ENCODE peak calls at places on chromosomes 7 and 10, in six cellular contexts. O, T, K, G, B and I are unnamed samples.
A peak's percentile ranks its signal among the peaks of the same experiment; 100 is the strongest.

GRCh38 chr10:26780793-26781601 is 79.8 kb downstream of the ABI1 start:
- DNase-seq in O (peak; percentile 54), T (no peak), K (no peak), G (peak; percentile 96), B (no peak), I (peak; percentile 84)

GRCh38 chr10:3102721-3103410 is 35.5 kb downstream of the PFKP start:
- DNase-seq in O (no peak), T (no peak), K (no peak), G (peak; percentile 39), B (no peak), I (no peak)

GRCh38 chr7:94393251-94393758 is 1.4 kb upstream of the COL1A2 start:
- DNase-seq in O (no peak), T (no peak), K (no peak), G (peak; percentile 65), B (peak; percentile 55), I (no peak)

GRCh38 chr7:157347217-157347904 is 10.6 kb downstream of the DNAJB6 start:
- DNase-seq in O (peak; percentile 33), T (no peak), K (no peak), G (peak; percentile 98), B (peak; percentile 67), I (peak; percentile 37)

GRCh38 chr7:101626069-101626671 is 2.9 kb downstream of the MYL10 start:
- DNase-seq in O (no peak), T (no peak), K (no peak), G (no peak), B (no peak), I (no peak)

GRCh38 chr7:33845991-33846509 is 59.3 kb upstream of the BMPER start:
- DNase-seq in O (no peak), T (no peak), K (no peak), G (peak; percentile 53), B (peak; percentile 50), I (no peak)

GRCh38 chr7:93442478-93443224 is 131.9 kb downstream of the CALCR start:
- DNase-seq in O (no peak), T (no peak), K (no peak), G (peak; percentile 63), B (no peak), I (no peak)

GRCh38 chr7:75716992-75717626 is 21.6 kb downstream of the HIP1 start:
- DNase-seq in O (no peak), T (no peak), K (no peak), G (peak; percentile 84), B (no peak), I (no peak)

GRCh38 chr7:43703573-43703972 is 25.8 kb downstream of the COA1 start:
- DNase-seq in O (no peak), T (no peak), K (no peak), G (no peak), B (no peak), I (no peak)

GRCh38 chr10:23490115-23490514 is 51.2 kb downstream of the OTUD1 start:
- DNase-seq in O (no peak), T (no peak), K (no peak), G (no peak), B (no peak), I (no peak)

GRCh38 chr10:59799421-59799820 is 46.2 kb upstream of the MRLN start:
- DNase-seq in O (no peak), T (no peak), K (no peak), G (no peak), B (no peak), I (no peak)

GRCh38 chr7:47040795-47041194 is 541.1 kb downstream of the TNS3 start:
- DNase-seq in O (no peak), T (no peak), K (no peak), G (no peak), B (no peak), I (no peak)

GRCh38 chr10:129483427-129484010 is 16.5 kb downstream of the MGMT start:
- DNase-seq in O (no peak), T (no peak), K (no peak), G (peak; percentile 33), B (no peak), I (no peak)

GRCh38 chr7:12291870-12292269 is 80.8 kb downstream of the TMEM106B start:
- DNase-seq in O (no peak), T (no peak), K (no peak), G (peak; percentile 15), B (no peak), I (no peak)

GRCh38 chr7:17155529-17155928 is 142.9 kb upstream of the AHR start:
- DNase-seq in O (no peak), T (no peak), K (no peak), G (no peak), B (no peak), I (no peak)

GRCh38 chr7:104130726-104131125 is 77.1 kb downstream of the ORC5 start:
- DNase-seq in O (no peak), T (no peak), K (no peak), G (no peak), B (no peak), I (no peak)

GRCh38 chr7:158560386-158560785 is 27.2 kb downstream of the PTPRN2 start:
- DNase-seq in O (no peak), T (no peak), K (no peak), G (no peak), B (no peak), I (no peak)

GRCh38 chr10:117653170-117653515 is 110.6 kb downstream of the EMX2 start:
- DNase-seq in O (peak; percentile 23), T (no peak), K (no peak), G (peak; percentile 96), B (no peak), I (peak; percentile 87)

GRCh38 chr7:129363-130221 is 62.8 kb upstream of the FAM20C start:
- DNase-seq in O (no peak), T (no peak), K (peak; percentile 65), G (peak; percentile 73), B (no peak), I (no peak)

GRCh38 chr7:1853619-1854520 is 183.8 kb downstream of the ELFN1 start:
- DNase-seq in O (no peak), T (no peak), K (peak; percentile 35), G (no peak), B (peak; percentile 8), I (no peak)

GRCh38 chr10:69318087-69318996 is 40.0 kb downstream of the HK1 start:
- DNase-seq in O (no peak), T (peak; percentile 90), K (peak; percentile 80), G (peak; percentile 93), B (peak; percentile 86), I (peak; percentile 43)

GRCh38 chr10:110137142-110137545 is 70.3 kb upstream of the MXI1 start:
- DNase-seq in O (peak; percentile 48), T (no peak), K (no peak), G (peak; percentile 88), B (no peak), I (peak; percentile 26)

GRCh38 chr10:79061441-79062315 is 7.1 kb upstream of the ZMIZ1 start:
- DNase-seq in O (no peak), T (no peak), K (peak; percentile 52), G (no peak), B (peak; percentile 14), I (no peak)

GRCh38 chr10:73647211-73647874 is 6.1 kb upstream of the MYOZ1 start:
- DNase-seq in O (no peak), T (no peak), K (peak; percentile 68), G (peak; percentile 78), B (peak; percentile 61), I (no peak)
- H3K4me3 ChIP-seq in O (peak overlapping the region; percentile 27), T (peak overlapping the region; percentile 32), K (peak overlapping the region; percentile 92), G (peak overlapping the region; percentile 74), B (peak overlapping the region; percentile 76), I (peak overlapping the region; percentile 32)

DNA sequence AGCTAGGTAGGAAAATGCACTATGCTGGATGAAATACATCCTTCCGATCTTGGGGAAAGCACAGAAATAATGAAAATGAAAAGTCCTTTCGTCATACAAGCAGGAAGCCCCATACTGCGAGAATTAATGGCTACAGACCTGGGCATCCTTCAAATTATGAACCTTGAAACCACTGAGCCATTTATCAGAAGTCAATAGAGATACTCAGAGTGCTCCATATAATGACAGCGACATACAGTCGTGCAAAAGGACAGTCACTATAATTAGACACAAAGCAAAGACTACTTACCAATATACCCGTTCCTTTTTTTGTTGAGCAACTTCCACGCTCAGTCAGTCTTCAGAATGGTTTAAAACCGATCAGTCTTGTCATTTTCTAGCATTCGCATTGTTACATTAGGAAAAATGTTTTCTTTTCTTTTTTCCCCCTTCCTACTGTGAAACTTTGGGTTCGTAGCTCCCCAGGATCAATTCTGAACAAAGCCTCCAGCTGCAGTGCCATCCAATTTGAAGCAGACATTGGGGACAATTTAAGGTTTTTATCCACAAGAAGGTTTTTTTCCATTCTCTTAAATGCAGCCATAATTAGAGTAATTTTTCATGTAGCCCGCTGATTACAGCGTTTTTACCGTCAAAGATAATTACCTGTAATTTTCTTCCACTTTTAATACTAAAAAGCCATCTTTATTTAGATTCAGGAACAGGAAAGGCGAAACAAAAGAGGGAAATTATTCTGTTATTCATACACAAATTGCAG is 6.4 kb downstream of the DLX6 start:
- DNase-seq in O (no peak), T (no peak), K (no peak), G (no peak), B (no peak), I (no peak)
- H3K27me3 ChIP-seq in O (peaks cover 80% of the 10 kb centered on the region), T (peaks cover 75% of the 10 kb centered on the region), K (peaks cover 42% of the 10 kb centered on the region), G (peaks cover 94% of the 10 kb centered on the region), B (no peaks in the 10 kb centered on the region), I (peaks cover 26% of the 10 kb centered on the region)

GRCh38 chr7:92131764-92132330 is 2.4 kb downstream of the CYP51A1 start:
- DNase-seq in O (no peak), T (no peak), K (no peak), G (no peak), B (no peak), I (no peak)
- H3K4me3 ChIP-seq in O (no peak overlapping the region), T (no peak overlapping the region), K (peak overlapping the region; percentile 66), G (peak overlapping the region; percentile 90), B (no peak overlapping the region), I (no peak overlapping the region)

DNA sequence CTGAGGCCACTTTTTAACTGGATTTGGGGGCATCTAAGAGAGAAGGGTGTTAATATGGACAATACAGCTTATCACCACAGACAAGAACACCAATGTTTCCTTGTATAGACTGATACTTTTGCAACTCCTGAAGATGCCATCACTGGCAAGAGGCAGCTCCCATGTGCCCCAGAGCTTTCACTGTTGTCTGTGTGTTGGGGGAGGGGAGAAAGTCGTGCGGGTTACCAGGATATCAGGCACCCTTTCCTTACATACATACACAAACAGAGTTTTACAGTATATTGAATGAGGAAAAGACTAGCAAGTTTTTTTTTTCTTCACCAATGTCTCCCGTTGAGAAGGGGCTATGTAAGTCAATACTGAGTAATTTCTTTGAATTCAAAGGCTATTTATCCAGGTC is 4.1 kb upstream of the DLX6 start:
- DNase-seq in O (no peak), T (no peak), K (no peak), G (no peak), B (no peak), I (no peak)
- H3K27me3 ChIP-seq in O (peaks cover 90% of the 10 kb centered on the region), T (peaks cover 72% of the 10 kb centered on the region), K (peaks cover 36% of the 10 kb centered on the region), G (peaks cover 98% of the 10 kb centered on the region), B (peaks cover 10% of the 10 kb centered on the region), I (peaks cover 48% of the 10 kb centered on the region)

GRCh38 chr7:27142562-27143021 is 889 bp downstream of the HOXA5 start:
- DNase-seq in O (no peak), T (no peak), K (no peak), G (no peak), B (no peak), I (no peak)

GRCh38 chr7:27139335-27140107 is 4.0 kb downstream of the HOXA5 start:
- DNase-seq in O (no peak), T (no peak), K (no peak), G (no peak), B (no peak), I (no peak)

GRCh38 chr7:27141591-27142561 is 1.6 kb downstream of the HOXA5 start:
- DNase-seq in O (no peak), T (no peak), K (no peak), G (no peak), B (no peak), I (no peak)

GRCh38 chr7:27140108-27140842 is 3.2 kb downstream of the HOXA5 start:
- DNase-seq in O (no peak), T (no peak), K (no peak), G (no peak), B (no peak), I (no peak)

GRCh38 chr7:27141138-27141537 is 2.3 kb downstream of the HOXA5 start:
- DNase-seq in O (no peak), T (no peak), K (no peak), G (no peak), B (no peak), I (no peak)
- H3K4me3 ChIP-seq in O (peak overlapping the region; percentile 94), T (no peak overlapping the region), K (no peak overlapping the region), G (no peak overlapping the region), B (no peak overlapping the region), I (no peak overlapping the region)